ENCODE peak calls at places on chromosomes 1 and 21, in eight cellular contexts. D is activated CD4-positive, alpha-beta memory T cell treated with anti-CD3 and anti-CD28 coated beads for 36 hours; R is stimulated activated CD8-positive, alpha-beta memory T cell treated with anti-CD3 and anti-CD28 coated beads, Interleukin-4, amount 100 ng/mL, for 1 hour; Z is HTR-8/SVneo; I is EH; W is stimulated activated CD4-positive, alpha-beta T cell treated with anti-CD3 and anti-CD28 coated beads, Interleukin-1b, Interleukin-23, amount 100 ng/mL, for 48 hours; X is NCI-H2081; N is NCI-H1092 treated with DMSO at 0.1 percent for 48 hours. Q is an unnamed sample.

GRCh38 chr1:231519166-231519565 is 9.3 kb upstream of the TSNAX start:
- DNase-seq in D (no peak), R (no peak), Z (no peak), I (peak; percentile 18), W (no peak), X (no peak), N (no peak), Q (no peak)

GRCh38 chr1:18192974-18193373 is 85.4 kb downstream of the IGSF21 start:
- DNase-seq in D (no peak), R (no peak), Z (no peak), I (no peak), W (no peak), X (no peak), N (no peak), Q (no peak)

GRCh38 chr1:240691521-240692338 is 79.8 kb upstream of the GREM2 start:
- DNase-seq in D (peak; percentile 24), R (no peak), Z (peak; percentile 80), I (peak; percentile 76), W (no peak), X (peak; percentile 71), N (peak; percentile 23), Q (no peak)

GRCh38 chr1:119621714-119622113 is 26.4 kb downstream of the ZNF697 start:
- DNase-seq in D (no peak), R (no peak), Z (no peak), I (no peak), W (no peak), X (no peak), N (no peak), Q (no peak)

GRCh38 chr1:108829498-108829916 is 27.4 kb downstream of the AKNAD1 start:
- DNase-seq in D (no peak), R (no peak), Z (no peak), I (peak; percentile 73), W (no peak), X (no peak), N (no peak), Q (no peak)

GRCh38 chr1:168848041-168848440 is 119.0 kb upstream of the DPT start:
- DNase-seq in D (no peak), R (no peak), Z (no peak), I (no peak), W (no peak), X (no peak), N (no peak), Q (no peak)

GRCh38 chr1:169527461-169528213 is 41.9 kb upstream of the SLC19A2 start:
- DNase-seq in D (no peak), R (no peak), Z (no peak), I (peak; percentile 5), W (no peak), X (no peak), N (no peak), Q (no peak)

GRCh38 chr1:35390600-35391494 is 122.3 kb downstream of the ZMYM4 start:
- DNase-seq in D (no peak), R (no peak), Z (no peak), I (no peak), W (no peak), X (no peak), N (no peak), Q (no peak)

GRCh38 chr1:223831755-223832636 is 13.8 kb downstream of the TP53BP2 start:
- DNase-seq in D (no peak), R (no peak), Z (no peak), I (peak; percentile 84), W (no peak), X (no peak), N (no peak), Q (no peak)

GRCh38 chr1:12448746-12449177 is 169.2 kb downstream of the DHRS3 start:
- DNase-seq in D (no peak), R (no peak), Z (no peak), I (peak; percentile 84), W (no peak), X (no peak), N (no peak), Q (no peak)

GRCh38 chr1:182283746-182284544 is 107.6 kb downstream of the GLUL start:
- DNase-seq in D (no peak), R (no peak), Z (no peak), I (no peak), W (no peak), X (no peak), N (no peak), Q (no peak)

GRCh38 chr1:8061210-8061609 is 35.1 kb upstream of the ERRFI1 start:
- DNase-seq in D (no peak), R (no peak), Z (peak; percentile 64), I (peak; percentile 97), W (no peak), X (no peak), N (no peak), Q (no peak)

GRCh38 chr1:179205284-179205683 is 24.2 kb downstream of the ABL2 start:
- DNase-seq in D (no peak), R (no peak), Z (no peak), I (no peak), W (no peak), X (no peak), N (no peak), Q (no peak)

GRCh38 chr1:169550294-169550693 is 36.0 kb downstream of the F5 start:
- DNase-seq in D (no peak), R (no peak), Z (peak; percentile 23), I (peak; percentile 47), W (no peak), X (peak; percentile 63), N (peak; percentile 48), Q (no peak)

GRCh38 chr1:228289996-228290881 is 82.4 kb downstream of the OBSCN start:
- DNase-seq in D (no peak), R (no peak), Z (no peak), I (no peak), W (no peak), X (no peak), N (no peak), Q (no peak)

GRCh38 chr1:185438936-185439335 is 121.9 kb upstream of the IVNS1ABP start:
- DNase-seq in D (no peak), R (no peak), Z (no peak), I (peak; percentile 73), W (no peak), X (no peak), N (no peak), Q (peak; percentile 34)

GRCh38 chr1:12296623-12297022 is 66.8 kb downstream of the VPS13D start:
- DNase-seq in D (no peak), R (no peak), Z (no peak), I (peak; percentile 74), W (no peak), X (no peak), N (no peak), Q (no peak)

GRCh38 chr1:150362721-150363425 is 1.1 kb upstream of the RPRD2 start:
- DNase-seq in D (peak; percentile 17), R (no peak), Z (no peak), I (peak; percentile 5), W (peak; percentile 22), X (peak; percentile 67), N (peak; percentile 83), Q (peak; percentile 78)

GRCh38 chr1:60088620-60089155 is 15.1 kb upstream of the C1orf87 start:
- DNase-seq in D (no peak), R (no peak), Z (no peak), I (no peak), W (no peak), X (peak; percentile 8), N (no peak), Q (no peak)

GRCh38 chr1:119452085-119452484 is 37.1 kb downstream of the HSD3B2 start:
- DNase-seq in D (no peak), R (no peak), Z (no peak), I (no peak), W (no peak), X (no peak), N (no peak), Q (no peak)

GRCh38 chr1:59747469-59748014 is 67.2 kb upstream of the HOOK1 start:
- DNase-seq in D (no peak), R (no peak), Z (no peak), I (no peak), W (no peak), X (peak; percentile 29), N (no peak), Q (no peak)

GRCh38 chr1:98967122-98967521 is 37.5 kb downstream of the PLPPR5 start:
- DNase-seq in D (no peak), R (no peak), Z (no peak), I (no peak), W (no peak), X (no peak), N (no peak), Q (no peak)

GRCh38 chr1:156556354-156556753 is 16.0 kb downstream of the IQGAP3 start:
- DNase-seq in D (no peak), R (no peak), Z (no peak), I (no peak), W (no peak), X (peak; percentile 29), N (no peak), Q (no peak)

GRCh38 chr1:212457740-212458338 is 25.1 kb downstream of the NENF start:
- DNase-seq in D (peak; percentile 79), R (no peak), Z (peak; percentile 58), I (peak; percentile 50), W (peak; percentile 64), X (peak; percentile 79), N (peak; percentile 44), Q (no peak)

GRCh38 chr1:151043163-151043562 is 4.4 kb upstream of the C1orf56 start:
- DNase-seq in D (peak; percentile 31), R (no peak), Z (no peak), I (no peak), W (no peak), X (no peak), N (no peak), Q (no peak)

GRCh38 chr21:26445440-26445839 is 127.6 kb downstream of the CYYR1 start:
- DNase-seq in D (no peak), R (no peak), Z (no peak), I (peak; percentile 85), W (no peak), X (no peak), N (no peak), Q (no peak)

GRCh38 chr1:202786804-202787203 is 21.4 kb downstream of the KDM5B start:
- DNase-seq in D (no peak), R (no peak), Z (no peak), I (peak; percentile 8), W (no peak), X (no peak), N (no peak), Q (no peak)

GRCh38 chr1:68484618-68485017 is 12.3 kb downstream of the DEPDC1 start:
- DNase-seq in D (no peak), R (no peak), Z (no peak), I (no peak), W (no peak), X (no peak), N (no peak), Q (no peak)